ENCODE peak calls at places on chromosome 7, in seven cellular contexts. N is PC-9; P is NCI-H748 treated with DMSO at 0.1 percent for 48 hours; D is HFF-Myc; W is foreskin keratinocyte; Y is activated T-cell treated with anti-CD3 and anti-CD28 coated beads, Interleukin-2, amount 50 U/mL, for 1 hour; F is heart left ventricle. T is an unnamed sample.

GRCh38 chr7:30450123-30450982 is 28.2 kb downstream of the NOD1 start:
- DNase-seq in Y (no peak), P (no peak), F (no peak), D (no peak), N (no peak), W (no peak), T (no peak)

GRCh38 chr7:98229991-98230745 is 18.9 kb downstream of the BHLHA15 start:
- DNase-seq in N (no peak), Y (no peak), D (no peak), F (peak), W (no peak), P (no peak), T (no peak)

GRCh38 chr7:158542651-158543400 is 44.8 kb downstream of the PTPRN2 start:
- DNase-seq in D (no peak), W (no peak), P (no peak), N (no peak), Y (no peak), F (no peak), T (no peak)

GRCh38 chr7:12847001-12847400 is 159.6 kb downstream of the ARL4A start:
- DNase-seq in F (no peak), D (no peak), W (no peak), Y (no peak), N (peak), P (no peak), T (no peak)

GRCh38 chr7:37495574-37496184 is 47.0 kb upstream of the ELMO1 start:
- DNase-seq in N (peak), W (no peak), D (peak), Y (no peak), P (no peak), F (no peak), T (no peak)

GRCh38 chr7:133858311-133858710 is 268.8 kb upstream of the LRGUK start:
- DNase-seq in N (no peak), D (no peak), W (peak), Y (no peak), P (no peak), F (no peak), T (no peak)

GRCh38 chr7:143289421-143289820 is 1.3 kb downstream of the CASP2 start:
- DNase-seq in D (no peak), F (no peak), W (no peak), Y (no peak), P (no peak), N (no peak), T (no peak)

GRCh38 chr7:36207451-36208291 is 54.6 kb downstream of the EEPD1 start:
- DNase-seq in D (no peak), N (peak), F (peak), W (no peak), P (no peak), Y (peak), T (peak)

GRCh38 chr7:47556511-47557180 is 25.3 kb downstream of the TNS3 start:
- DNase-seq in F (no peak), D (no peak), W (no peak), Y (no peak), N (no peak), P (no peak), T (no peak)

GRCh38 chr7:101166909-101167644 is 1.7 kb upstream of the VGF start:
- DNase-seq in W (no peak), P (no peak), F (no peak), D (peak), Y (no peak), N (no peak), T (no peak)

GRCh38 chr7:31069880-31070555 is 17.9 kb downstream of the ADCYAP1R1 start:
- DNase-seq in F (peak), Y (no peak), N (no peak), D (no peak), P (no peak), W (no peak), T (no peak)